ENCODE peak calls at places on chromosomes 12 and 14, in six cellular contexts. Q is WTC11, Z is progenitor cell of endocrine pancreas, X is fibroblast of mammary gland, T is Calu3, C is AG09309. M is an unnamed sample.

GRCh38 chr14:23164949-23165348 is 18.5 kb downstream of the SLC7A8 start:
- DNase-seq in Q (no peak), Z (no peak), X (no peak), T (no peak), C (no peak), M (no peak)

GRCh38 chr12:69712826-69713225 is 13.7 kb upstream of the BEST3 start:
- DNase-seq in Q (no peak), Z (no peak), X (no peak), T (no peak), C (no peak), M (no peak)

GRCh38 chr12:108302471-108303311 is 36.4 kb downstream of the CMKLR1 start:
- DNase-seq in Q (peak; percentile 57), Z (peak; percentile 63), X (peak; percentile 68), T (peak; percentile 75), C (peak; percentile 47), M (peak; percentile 76)

GRCh38 chr12:1806301-1807106 is 13.9 kb upstream of the LRTM2 start:
- DNase-seq in Q (peak; percentile 4), Z (no peak), X (peak; percentile 25), T (no peak), C (no peak), M (peak; percentile 20)

GRCh38 chr12:127621366-127621765 is 645.6 kb upstream of the TMEM132C start:
- DNase-seq in Q (peak; percentile 13), Z (no peak), X (no peak), T (no peak), C (no peak), M (peak; percentile 50)

GRCh38 chr14:32512813-32513212 is 183.7 kb downstream of the AKAP6 start:
- DNase-seq in Q (no peak), Z (no peak), X (peak; percentile 27), T (no peak), C (no peak), M (no peak)

GRCh38 chr12:44626883-44627282 is 249.2 kb downstream of the NELL2 start:
- DNase-seq in Q (no peak), Z (no peak), X (no peak), T (no peak), C (no peak), M (no peak)

GRCh38 chr14:68633131-68633991 is 159.5 kb downstream of the ZFP36L1 start:
- DNase-seq in Q (no peak), Z (peak; percentile 6), X (peak; percentile 57), T (no peak), C (no peak), M (no peak)

GRCh38 chr12:103392722-103393121 is 103.0 kb downstream of the C12orf42 start:
- DNase-seq in Q (no peak), Z (no peak), X (no peak), T (no peak), C (no peak), M (no peak)

GRCh38 chr12:30201301-30202160 is 417.8 kb upstream of the TMTC1 start:
- DNase-seq in Q (peak; percentile 16), Z (no peak), X (no peak), T (no peak), C (no peak), M (peak; percentile 60)

GRCh38 chr12:95590775-95591174 is 39.5 kb upstream of the USP44 start:
- DNase-seq in Q (no peak), Z (no peak), X (no peak), T (no peak), C (no peak), M (no peak)

GRCh38 chr12:88812610-88813009 is 232.3 kb upstream of the KITLG start:
- DNase-seq in Q (no peak), Z (no peak), X (no peak), T (no peak), C (no peak), M (no peak)

GRCh38 chr12:122473543-122474323 is 27.0 kb downstream of the ZCCHC8 start:
- DNase-seq in Q (no peak), Z (no peak), X (peak; percentile 93), T (no peak), C (no peak), M (no peak)

GRCh38 chr14:34078117-34078743 is 127.4 kb upstream of the EGLN3 start:
- DNase-seq in Q (no peak), Z (no peak), X (no peak), T (no peak), C (no peak), M (no peak)

GRCh38 chr12:85280984-85281946 is 1.2 kb downstream of the ALX1 start:
- DNase-seq in Q (no peak), Z (no peak), X (no peak), T (no peak), C (no peak), M (no peak)

GRCh38 chr14:74582910-74583581 is 29.0 kb downstream of the LTBP2 start:
- DNase-seq in Q (no peak), Z (no peak), X (no peak), T (no peak), C (no peak), M (no peak)

GRCh38 chr14:30754778-30755177 is 119.6 kb upstream of the COCH start:
- DNase-seq in Q (no peak), Z (no peak), X (no peak), T (no peak), C (no peak), M (no peak)

GRCh38 chr14:30753452-30753851 is 120.9 kb upstream of the COCH start:
- DNase-seq in Q (no peak), Z (no peak), X (no peak), T (no peak), C (no peak), M (no peak)

GRCh38 chr14:30757082-30757481 is 117.3 kb upstream of the COCH start:
- DNase-seq in Q (no peak), Z (no peak), X (no peak), T (no peak), C (no peak), M (no peak)

GRCh38 chr14:30759172-30760125 is 114.9 kb upstream of the COCH start:
- DNase-seq in Q (no peak), Z (no peak), X (no peak), T (no peak), C (no peak), M (no peak)

DNA sequence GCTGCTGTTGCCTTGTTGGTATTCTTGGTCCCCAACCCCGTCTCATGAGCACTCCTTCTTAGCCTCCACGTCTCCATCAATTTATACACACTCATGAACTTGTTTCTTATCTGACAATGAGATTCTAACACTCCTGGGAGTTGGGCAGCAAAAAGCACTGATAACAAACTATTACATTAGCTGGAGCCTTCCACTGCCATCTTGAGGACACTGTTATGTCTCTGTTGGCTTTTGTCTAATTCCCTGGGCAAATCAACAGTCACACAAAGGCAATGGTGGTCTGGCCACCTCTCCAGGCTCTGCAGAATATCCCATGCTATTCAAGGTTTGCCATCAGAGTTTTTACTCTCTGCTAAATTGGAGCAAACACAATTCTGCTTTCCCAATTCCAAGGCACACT is 117.8 kb upstream of the COCH start:
- DNase-seq in Q (no peak), Z (no peak), X (no peak), T (no peak), C (no peak), M (no peak)
- TF ChIP-seq CTCF in Q (no peak), Z (no peak), X (no peak), T (no peak), C (no peak), M (no peak)

GRCh38 chr14:37330910-37331309 is 133.2 kb downstream of the MIPOL1 start:
- DNase-seq in Q (no peak), Z (no peak), X (no peak), T (no peak), C (no peak), M (no peak)

GRCh38 chr14:37328673-37329072 is 130.9 kb downstream of the MIPOL1 start:
- DNase-seq in Q (no peak), Z (no peak), X (no peak), T (no peak), C (no peak), M (no peak)

GRCh38 chr14:37329189-37330001 is 131.7 kb downstream of the MIPOL1 start:
- DNase-seq in Q (no peak), Z (no peak), X (no peak), T (no peak), C (no peak), M (no peak)

GRCh38 chr14:37325332-37325731 is 127.6 kb downstream of the MIPOL1 start:
- DNase-seq in Q (no peak), Z (no peak), X (no peak), T (no peak), C (no peak), M (no peak)

GRCh38 chr14:37326434-37326833 is 128.7 kb downstream of the MIPOL1 start:
- DNase-seq in Q (no peak), Z (no peak), X (no peak), T (no peak), C (no peak), M (no peak)
- TF ChIP-seq CTCF in Q (no peak), Z (no peak), X (no peak), T (no peak), C (no peak), M (no peak)

DNA sequence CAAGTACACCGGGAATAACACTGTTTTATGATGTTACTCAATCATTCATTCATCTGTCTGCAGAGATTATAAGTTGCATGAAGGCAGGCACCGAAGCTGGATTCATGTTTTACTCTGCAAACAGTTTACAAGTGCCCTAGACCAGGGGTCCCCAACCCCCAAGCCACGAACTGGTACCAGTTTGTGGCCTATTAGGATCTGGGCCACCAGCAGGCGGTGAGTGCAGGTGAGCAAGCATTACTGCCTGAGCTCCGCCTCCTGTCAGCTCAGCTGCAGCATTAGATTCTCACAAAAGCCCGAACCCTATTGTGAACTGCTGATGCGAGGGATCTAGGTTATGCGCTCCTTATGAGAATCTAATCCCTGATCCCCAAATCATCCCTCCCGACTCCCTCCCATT is 38.1 kb upstream of the PLXNC1 start:
- DNase-seq in Q (peak; percentile 19), Z (no peak), X (no peak), T (no peak), C (no peak), M (no peak)
- TF ChIP-seq CTCF in Q (no peak), Z (no peak), X (no peak), T (no peak), C (no peak), M (no peak)

GRCh38 chr14:103562135-103562384 is 397 bp downstream of the BAG5 start:
- DNase-seq in Q (no peak), Z (no peak), X (no peak), T (no peak), C (no peak), M (no peak)

GRCh38 chr14:103558071-103558882 is 4.2 kb downstream of the BAG5 start:
- DNase-seq in Q (no peak), Z (no peak), X (peak; percentile 86), T (no peak), C (peak; percentile 43), M (peak; percentile 31)

GRCh38 chr14:103562385-103563088 is at the start of the genes BAG5 and COA8:
- DNase-seq in Q (peak; percentile 87), Z (peak; percentile 86), X (peak; percentile 76), T (peak; percentile 86), C (no peak), M (peak; percentile 97)

GRCh38 chr14:103561381-103562134 is 899 bp downstream of the BAG5 start:
- DNase-seq in Q (no peak), Z (no peak), X (peak; percentile 62), T (peak; percentile 31), C (no peak), M (peak; percentile 40)

DNA sequence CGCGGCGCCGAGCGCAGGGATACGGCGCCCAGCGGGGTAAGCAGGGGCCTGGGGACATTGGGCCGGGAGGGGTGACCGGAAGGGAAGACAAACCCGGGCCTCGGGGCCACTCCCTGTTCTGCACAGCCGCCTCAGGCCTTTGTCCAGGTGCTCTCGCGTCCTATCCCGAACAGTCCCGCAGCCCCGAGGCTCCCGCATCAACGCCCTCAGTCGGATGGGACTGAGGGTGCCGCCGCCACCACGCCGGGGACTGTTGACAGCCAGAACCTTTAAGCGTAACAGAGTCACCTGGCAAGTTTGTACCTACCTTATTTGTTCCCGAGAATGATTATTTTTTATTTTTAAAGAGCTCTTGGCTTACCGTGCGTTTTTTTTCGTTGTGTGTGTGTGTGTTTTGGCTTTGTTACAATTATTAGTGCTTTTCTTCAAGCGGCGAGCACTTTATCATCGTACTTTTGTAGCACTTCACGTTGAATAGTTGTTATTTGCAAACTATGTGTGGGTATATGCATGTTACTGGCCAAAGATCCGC is 395 bp downstream of the COA8 start:
- DNase-seq in Q (no peak), Z (no peak), X (peak; percentile 25), T (no peak), C (no peak), M (no peak)
- TF ChIP-seq CTCF in Q (no peak), Z (no peak), X (no peak), T (no peak), C (no peak), M (no peak)